ENCODE peak calls at places on chromosomes 7 and 10, in six cellular contexts. A is AG08395; X is B cell; M is activated CD4-positive, alpha-beta T cell treated with anti-CD3 and anti-CD28 coated beads, Interleukin-2, amount 10 ng/mL, durations not matched to agents 7 days and 5 days; D is MCF 10A; Q is NCI-H2029 treated with DMSO at 0.1 percent for 48 hours. N is an unnamed sample.

GRCh38 chr10:51918451-51918850 is 219.1 kb upstream of the CSTF2T start:
- DNase-seq in A (peak; percentile 1), X (no peak), M (no peak), Q (no peak), D (no peak), N (no peak)

GRCh38 chr7:117014673-117015133 is 61.4 kb downstream of the ST7 start:
- DNase-seq in Q (peak; percentile 46), D (no peak), X (peak; percentile 38), A (peak; percentile 45), M (no peak), N (no peak)

GRCh38 chr10:124602646-124603365 is 141.2 kb downstream of the LHPP start:
- DNase-seq in Q (no peak), M (no peak), A (no peak), X (no peak), D (no peak), N (no peak)

GRCh38 chr10:112442063-112442462 is 4.7 kb downstream of the ZDHHC6 start:
- DNase-seq in A (no peak), M (no peak), Q (no peak), X (no peak), D (no peak), N (no peak)

GRCh38 chr7:2958416-2959342 is 85.0 kb downstream of the CARD11 start:
- DNase-seq in A (no peak), Q (no peak), D (no peak), X (no peak), M (no peak), N (no peak)

GRCh38 chr7:81632418-81632817 is 137.4 kb downstream of the HGF start:
- DNase-seq in M (no peak), A (no peak), X (no peak), D (no peak), Q (no peak), N (no peak)

GRCh38 chr10:8044908-8045727 is 9.4 kb upstream of the GATA3 start:
- DNase-seq in X (peak; percentile 41), A (no peak), Q (no peak), M (no peak), D (no peak), N (no peak)

GRCh38 chr7:100886936-100887185 is 2.7 kb downstream of the UFSP1 start:
- DNase-seq in D (no peak), Q (no peak), A (no peak), M (no peak), X (peak; percentile 29), N (no peak)

GRCh38 chr10:110501142-110501937 is 3.6 kb downstream of the DUSP5 start:
- DNase-seq in A (peak; percentile 88), M (peak; percentile 71), D (peak; percentile 97), X (no peak), Q (no peak), N (no peak)

GRCh38 chr10:106181491-106181890 is 983.0 kb downstream of the SORCS1 start:
- DNase-seq in D (no peak), Q (no peak), X (no peak), M (no peak), A (peak; percentile 8), N (no peak)

N was measured in SK-N-MC.